ENCODE peak calls at places on chromosomes 2 and 18, in six cellular contexts. M, T, F, Q, K and C are unnamed samples.

GRCh38 chr2:231102772-231103171 is 22.1 kb downstream of the HTR2B start:
- DNase-seq in T (no peak), M (no peak), Q (no peak), K (no peak), F (no peak), C (no peak)

GRCh38 chr18:5424903-5425302 is 118.9 kb downstream of the EPB41L3 start:
- DNase-seq in Q (peak; percentile 36), T (peak; percentile 51), K (no peak), F (peak; percentile 66), M (no peak), C (no peak)

GRCh38 chr18:12057419-12058039 is 36.1 kb upstream of the ANKRD62 start:
- DNase-seq in T (no peak), M (no peak), K (peak; percentile 67), Q (no peak), F (no peak), C (no peak)

GRCh38 chr2:12177052-12177994 is 430.9 kb downstream of the LPIN1 start:
- DNase-seq in T (peak; percentile 88), F (no peak), M (peak; percentile 80), Q (peak; percentile 74), K (no peak), C (peak; percentile 27)

GRCh38 chr2:88016948-88017779 is 817 bp upstream of the RNU2-63P start:
- DNase-seq in T (no peak), F (peak; percentile 77), M (peak; percentile 76), K (no peak), Q (peak; percentile 9), C (peak; percentile 76)

GRCh38 chr2:179446475-179447141 is 182.0 kb upstream of the SESTD1 start:
- DNase-seq in F (no peak), M (no peak), Q (no peak), T (peak; percentile 89), K (no peak), C (no peak)

GRCh38 chr2:143345887-143346612 is 216.8 kb downstream of the ARHGAP15 start:
- DNase-seq in T (peak; percentile 51), K (no peak), F (no peak), M (no peak), Q (peak; percentile 4), C (no peak)

GRCh38 chr2:60766283-60766682 is 10.2 kb downstream of the PAPOLG start:
- DNase-seq in K (no peak), F (no peak), M (no peak), Q (no peak), T (no peak), C (no peak)

GRCh38 chr18:21599585-21600525 is 649 bp downstream of the ESCO1 start:
- DNase-seq in T (peak; percentile 45), M (peak; percentile 82), Q (no peak), K (peak; percentile 72), F (peak; percentile 87), C (peak; percentile 62)

GRCh38 chr2:140589696-140590095 is 1541.1 kb downstream of the LRP1B start:
- DNase-seq in Q (peak; percentile 56), K (no peak), M (no peak), F (no peak), T (no peak), C (no peak)

GRCh38 chr2:113337809-113338208 is 59.1 kb upstream of the PAX8 start:
- DNase-seq in F (no peak), Q (no peak), K (no peak), T (no peak), M (no peak), C (no peak)

GRCh38 chr2:86747708-86748627 is 27.9 kb downstream of the RMND5A start:
- DNase-seq in Q (peak; percentile 84), M (no peak), K (no peak), T (peak; percentile 54), F (peak; percentile 63), C (peak; percentile 33)

GRCh38 chr18:79393181-79393598 is 2.5 kb upstream of the NFATC1 start:
- DNase-seq in M (no peak), K (no peak), T (no peak), Q (no peak), F (no peak), C (no peak)

GRCh38 chr2:192148620-192149321 is 46.0 kb downstream of the TMEFF2 start:
- DNase-seq in K (no peak), T (no peak), F (no peak), Q (peak; percentile 90), M (no peak), C (no peak)

GRCh38 chr2:115161531-115162453 is 719.4 kb downstream of the DPP10 start:
- DNase-seq in F (peak; percentile 68), Q (no peak), K (peak; percentile 76), M (peak; percentile 42), T (no peak), C (peak; percentile 74)

GRCh38 chr2:120626566-120626965 is 109.1 kb upstream of the GLI2 start:
- DNase-seq in M (no peak), T (no peak), K (peak; percentile 8), Q (no peak), F (no peak), C (no peak)

GRCh38 chr2:176552456-176553135 is 283.4 kb downstream of the MTX2 start:
- DNase-seq in T (peak; percentile 67), Q (peak; percentile 86), F (no peak), M (no peak), K (no peak), C (no peak)

GRCh38 chr2:203706403-203706802 is at the start of gene CD28:
- DNase-seq in F (no peak), M (no peak), T (no peak), K (no peak), Q (no peak), C (peak; percentile 59)

GRCh38 chr2:158391876-158392275 is 64.7 kb downstream of the CCDC148 start:
- DNase-seq in F (no peak), Q (peak; percentile 43), T (peak; percentile 53), K (no peak), M (no peak), C (no peak)

GRCh38 chr2:177239053-177239452 is 25.5 kb downstream of the NFE2L2 start:
- DNase-seq in K (no peak), T (no peak), Q (no peak), M (no peak), F (no peak), C (no peak)

GRCh38 chr18:67705748-67706147 is 189.2 kb upstream of the DSEL start:
- DNase-seq in M (no peak), K (no peak), T (peak; percentile 17), Q (no peak), F (peak; percentile 49), C (no peak)
- TF ChIP-seq CTCF in M (no peak), K (peak; percentile 55), T (peak; percentile 36), Q (no peak), F (peak; percentile 40), C (no peak)

GRCh38 chr2:205731521-205731965 is 49.2 kb downstream of the NRP2 start:
- DNase-seq in Q (peak; percentile 91), M (no peak), F (no peak), K (no peak), T (no peak), C (no peak)

GRCh38 chr2:205733648-205734047 is 51.3 kb downstream of the NRP2 start:
- DNase-seq in M (no peak), Q (no peak), K (peak; percentile 56), F (peak; percentile 84), T (no peak), C (no peak)

GRCh38 chr2:205734436-205734835 is 52.1 kb downstream of the NRP2 start:
- DNase-seq in F (peak; percentile 64), M (peak; percentile 57), Q (peak; percentile 85), K (peak; percentile 62), T (peak; percentile 67), C (no peak)

GRCh38 chr2:205732314-205732713 is 50.0 kb downstream of the NRP2 start:
- DNase-seq in K (no peak), M (no peak), T (no peak), Q (no peak), F (no peak), C (no peak)

GRCh38 chr2:205733082-205733481 is 50.8 kb downstream of the NRP2 start:
- DNase-seq in M (no peak), K (no peak), T (no peak), Q (no peak), F (no peak), C (no peak)
- H3K9ac ChIP-seq in M (no peak overlapping the region), K (no peak overlapping the region), T (no peak overlapping the region), Q (no peak overlapping the region), F (no peak overlapping the region), C (no peak overlapping the region)

GRCh38 chr2:172481507-172482262 is 54.3 kb downstream of the ITGA6 start:
- DNase-seq in K (no peak), T (no peak), M (no peak), F (no peak), Q (no peak), C (no peak)

GRCh38 chr2:172484253-172484652 is 56.9 kb downstream of the ITGA6 start:
- DNase-seq in F (no peak), K (no peak), M (peak; percentile 36), Q (peak; percentile 8), T (peak; percentile 47), C (no peak)

GRCh38 chr2:172480301-172481218 is 53.2 kb downstream of the ITGA6 start:
- DNase-seq in T (no peak), F (no peak), Q (peak; percentile 9), K (no peak), M (no peak), C (no peak)

GRCh38 chr2:172488556-172488955 is 61.2 kb downstream of the ITGA6 start:
- DNase-seq in M (no peak), F (no peak), K (no peak), T (no peak), Q (no peak), C (no peak)

DNA sequence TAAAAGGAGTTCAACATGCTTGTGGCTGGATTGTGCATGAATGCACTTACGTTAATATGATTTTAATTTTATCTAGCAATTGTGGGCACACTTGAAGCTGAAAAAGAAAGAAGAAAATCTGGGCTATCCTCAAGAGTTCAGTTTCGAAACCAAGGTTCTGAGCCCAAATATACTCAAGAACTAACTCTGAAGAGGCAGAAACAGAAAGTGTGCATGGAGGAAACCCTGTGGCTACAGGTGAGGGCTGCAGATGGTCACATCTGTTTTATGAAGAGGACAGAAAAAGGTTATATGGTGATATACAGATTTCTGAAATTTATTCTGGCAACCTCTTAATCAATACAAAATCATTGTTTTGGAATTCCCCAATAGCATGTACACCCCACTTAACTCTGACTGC is 57.3 kb downstream of the ITGA6 start:
- DNase-seq in M (no peak), T (no peak), F (no peak), K (no peak), Q (no peak), C (no peak)
- TF ChIP-seq CTCF in M (peak; percentile 3), T (no peak), F (no peak), K (no peak), Q (no peak), C (no peak)

DNA sequence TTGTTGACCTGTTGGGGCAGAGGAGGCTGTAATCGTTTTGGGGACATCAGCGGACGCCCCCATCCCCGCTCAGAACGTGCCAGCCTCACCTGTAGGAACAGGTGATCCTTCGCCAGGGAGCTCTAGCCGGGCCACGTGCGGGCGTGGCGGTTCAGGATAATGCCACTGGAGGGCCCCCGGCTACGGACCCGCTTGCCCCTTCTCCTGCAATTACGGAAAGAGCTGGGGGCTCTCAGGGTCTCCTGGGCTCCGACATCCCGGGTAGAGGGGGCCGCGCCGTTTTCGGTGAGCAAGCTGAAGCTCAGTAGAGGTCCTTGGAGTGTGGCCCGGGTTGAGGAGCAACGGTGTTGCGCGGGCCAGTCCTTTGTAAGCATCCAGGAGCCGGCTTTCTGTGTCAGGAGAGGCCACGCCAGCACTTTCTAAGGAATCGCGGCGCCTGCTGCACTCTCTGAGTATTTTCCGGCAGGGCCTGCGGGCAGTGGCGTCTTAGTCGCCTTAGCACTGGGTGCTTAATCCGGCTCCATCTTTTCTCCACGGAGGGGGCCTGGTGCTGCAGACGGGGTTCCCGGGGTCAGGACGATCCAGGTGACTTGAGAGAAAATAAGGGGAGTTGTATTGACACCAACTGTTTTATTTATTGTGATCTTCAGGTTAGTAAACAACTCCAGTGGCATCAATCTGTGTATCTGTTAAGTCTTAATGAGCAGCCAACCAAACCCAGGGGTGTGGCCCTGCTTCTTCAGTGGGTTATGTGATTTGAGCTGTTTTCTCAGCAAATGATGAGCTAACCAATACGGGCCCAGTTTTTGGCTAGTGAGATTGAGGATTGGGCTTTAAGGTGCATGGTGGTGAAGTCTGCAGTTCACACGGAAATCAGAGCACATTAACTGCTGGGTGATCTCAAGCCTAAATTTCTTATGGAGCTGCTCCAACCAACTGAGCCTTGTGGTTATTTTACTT is 1.9 kb downstream of the MTCL1 start:
- DNase-seq in F (peak; percentile 86), Q (peak; percentile 86), T (peak; percentile 83), K (peak; percentile 77), M (peak; percentile 67), C (no peak)
- H3K9ac ChIP-seq in F (no peak overlapping the region), Q (peak overlapping the region; percentile 92), T (peak overlapping the region; percentile 78), K (peak overlapping the region; percentile 46), M (peak overlapping the region; percentile 70), C (no peak overlapping the region)